ENCODE peak calls at places on chromosomes 16 and 17, in six cellular contexts. C, M, V, L, E and R are unnamed samples. For H3K4me1, the result is how much of the 10 kb centered on the place peaks cover.

GRCh38 chr16:4714996-4715395 is 19.1 kb downstream of the ANKS3 start:
- DNase-seq in C (no peak), M (no peak), V (no peak), L (no peak), E (no peak), R (no peak)

GRCh38 chr16:54086791-54087190 is 199.8 kb downstream of the IRX3 start:
- DNase-seq in C (no peak), M (no peak), V (no peak), L (no peak), E (no peak), R (no peak)

GRCh38 chr17:5619088-5619740 is 34.9 kb upstream of the NLRP1 start:
- DNase-seq in C (no peak), M (peak), V (no peak), L (no peak), E (peak), R (no peak)

GRCh38 chr16:46822270-46822669 is 8.7 kb downstream of the C16orf87 start:
- DNase-seq in C (no peak), M (no peak), V (no peak), L (no peak), E (peak), R (peak)

GRCh38 chr17:57138956-57139576 is 54.0 kb downstream of the AKAP1 start:
- DNase-seq in C (peak), M (no peak), V (no peak), L (no peak), E (no peak), R (peak)

GRCh38 chr17:8326591-8327583 is 12.8 kb upstream of the ODF4 start:
- DNase-seq in C (no peak), M (no peak), V (no peak), L (peak), E (no peak), R (no peak)

GRCh38 chr16:20084624-20085226 is 11.0 kb upstream of the GPR139 start:
- DNase-seq in C (peak), M (peak), V (peak), L (no peak), E (no peak), R (no peak)

GRCh38 chr17:83122834-83123233 is 43.4 kb downstream of the METRNL start:
- DNase-seq in C (peak), M (no peak), V (no peak), L (no peak), E (no peak), R (no peak)

GRCh38 chr17:72421128-72422092 is 300.6 kb downstream of the SOX9 start:
- DNase-seq in C (peak), M (no peak), V (peak), L (no peak), E (peak), R (peak)

GRCh38 chr17:69060835-69061234 is at the start of gene ABCA9:
- DNase-seq in C (no peak), M (no peak), V (no peak), L (no peak), E (no peak), R (peak)

GRCh38 chr16:10878328-10878643 is 1.3 kb downstream of the CIITA start:
- DNase-seq in C (no peak), M (no peak), V (no peak), L (no peak), E (no peak), R (no peak)
- H3K4me1 ChIP-seq in C (under half), M (under half), V (under half), L (under half), E (under half), R (under half)

GRCh38 chr16:1144476-1145382 is 8.2 kb upstream of the CACNA1H start:
- DNase-seq in C (no peak), M (no peak), V (no peak), L (no peak), E (no peak), R (no peak)
- TF ChIP-seq SMC3 in C (no peak), M (no peak), V (no peak), L (no peak), E (no peak), R (no peak)

GRCh38 chr16:85002643-85003042 is 8.7 kb downstream of the ZDHHC7 start:
- DNase-seq in C (no peak), M (no peak), V (no peak), L (no peak), E (no peak), R (no peak)

GRCh38 chr16:85002099-85002541 is 9.2 kb downstream of the ZDHHC7 start:
- DNase-seq in C (no peak), M (no peak), V (peak), L (no peak), E (no peak), R (no peak)

GRCh38 chr16:84996365-84996764 is 15.0 kb downstream of the ZDHHC7 start:
- DNase-seq in C (no peak), M (no peak), V (no peak), L (no peak), E (no peak), R (no peak)

GRCh38 chr16:84999857-85000480 is 11.4 kb downstream of the ZDHHC7 start:
- DNase-seq in C (no peak), M (no peak), V (no peak), L (no peak), E (no peak), R (no peak)

DNA sequence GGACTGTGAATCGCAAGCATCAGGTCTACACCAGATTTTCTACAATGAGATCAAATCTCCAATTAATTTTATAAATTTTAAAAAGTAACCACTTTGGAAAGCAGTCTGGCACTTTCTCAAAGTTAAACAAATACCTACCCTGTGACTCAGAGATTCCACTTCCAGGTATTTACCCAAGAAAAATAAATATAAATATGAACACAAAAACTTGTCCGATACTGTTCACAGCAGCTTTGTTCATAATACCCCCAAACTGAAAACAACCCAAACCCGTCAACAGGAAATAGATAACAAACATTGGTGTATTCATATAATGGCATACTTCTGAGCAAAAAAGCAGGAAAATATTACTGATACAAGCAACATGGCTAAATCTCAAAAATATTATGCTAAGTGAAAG is 12.1 kb downstream of the ZDHHC7 start:
- DNase-seq in C (peak), M (no peak), V (peak), L (no peak), E (no peak), R (peak)
- H3K4me1 ChIP-seq in C (half or more), M (under half), V (half or more), L (under half), E (under half), R (half or more)

GRCh38 chr16:23959801-23960072 is 124.0 kb downstream of the PRKCB start:
- DNase-seq in C (no peak), M (no peak), V (no peak), L (no peak), E (no peak), R (no peak)
- TF ChIP-seq SMC3 in C (no peak), M (no peak), V (no peak), L (no peak), E (no peak), R (no peak)

GRCh38 chr17:48591435-48592077 is 1.5 kb upstream of the HOXB3 start:
- DNase-seq in C (no peak), M (no peak), V (no peak), L (no peak), E (no peak), R (peak)

GRCh38 chr17:48592592-48592991 is 987 bp downstream of the HOXB5 start:
- DNase-seq in C (no peak), M (no peak), V (no peak), L (no peak), E (no peak), R (peak)

GRCh38 chr17:48593126-48593829 is at the start of gene HOXB5:
- DNase-seq in C (no peak), M (no peak), V (no peak), L (no peak), E (no peak), R (peak)

GRCh38 chr17:48590603-48591161 is 641 bp upstream of the HOXB3 start:
- DNase-seq in C (no peak), M (no peak), V (no peak), L (no peak), E (no peak), R (peak)

GRCh38 chr17:48592097-48592496 is 1.5 kb downstream of the HOXB5 start:
- DNase-seq in C (no peak), M (no peak), V (no peak), L (no peak), E (no peak), R (peak)
- H3K4me1 ChIP-seq in C (under half), M (under half), V (under half), L (under half), E (under half), R (under half)

DNA sequence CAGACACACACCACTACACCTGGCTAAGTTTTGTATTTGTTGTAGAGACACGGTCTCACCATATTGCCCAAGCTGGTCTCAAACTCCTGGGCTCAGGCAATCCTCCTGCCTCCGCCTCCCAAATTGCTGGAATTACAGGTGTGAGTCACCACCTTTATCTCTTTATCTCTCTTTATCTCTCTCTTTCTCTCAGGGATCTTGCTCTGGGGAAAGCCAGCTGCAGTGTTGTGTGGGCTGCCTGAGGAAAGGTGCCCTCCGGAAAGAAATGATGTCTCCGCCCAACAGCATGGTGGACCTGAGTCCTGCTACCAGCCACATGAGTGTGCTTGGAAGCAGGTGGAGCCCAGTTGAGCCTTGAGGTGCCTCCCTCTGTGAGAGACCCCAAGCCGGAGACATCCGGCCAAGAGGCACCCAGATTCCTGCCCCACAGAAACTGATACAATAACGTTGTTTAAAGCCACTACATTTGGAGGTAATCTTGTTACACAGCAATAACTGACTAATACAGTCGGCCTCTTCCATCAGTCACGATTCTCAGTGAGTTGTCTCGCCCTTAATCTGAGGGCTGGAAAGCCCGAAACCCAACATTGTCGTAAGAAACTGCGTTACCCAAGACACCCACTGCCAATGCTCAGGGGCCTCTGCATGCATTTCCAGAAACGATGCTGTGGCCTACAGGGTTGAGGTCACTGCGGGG is 68.0 kb upstream of the RPH3AL start:
- DNase-seq in C (no peak), M (no peak), V (no peak), L (no peak), E (no peak), R (no peak)
- TF ChIP-seq SMC3 in C (no peak), M (no peak), V (no peak), L (no peak), E (no peak), R (no peak)

GRCh38 chr17:2955931-2956582 is 107.3 kb downstream of the OR1D5 start:
- DNase-seq in C (no peak), M (no peak), V (no peak), L (no peak), E (no peak), R (no peak)
- H3K4me1 ChIP-seq in C (half or more), M (under half), V (half or more), L (half or more), E (under half), R (under half)

DNA sequence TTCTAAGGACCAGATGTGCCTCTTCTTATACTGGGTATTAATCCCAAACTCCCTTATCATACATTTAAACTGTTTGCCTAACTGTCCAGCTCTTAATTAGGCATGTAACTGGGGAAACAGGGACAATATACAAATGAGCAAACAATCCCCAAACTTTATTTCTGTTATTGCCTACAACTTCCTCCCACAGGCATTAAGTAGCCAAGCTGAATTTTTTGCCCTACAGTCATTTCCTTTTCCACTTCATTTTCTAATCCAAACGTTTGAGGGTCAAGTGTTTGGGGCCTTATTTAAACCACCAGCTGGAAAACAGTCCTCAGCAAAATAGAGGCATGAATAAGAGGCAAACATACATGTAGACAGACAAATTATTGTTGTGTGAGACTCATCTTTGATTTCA is 77.4 kb upstream of the CCL2 start:
- DNase-seq in C (no peak), M (no peak), V (no peak), L (no peak), E (no peak), R (peak)
- TF ChIP-seq SMC3 in C (no peak), M (no peak), V (no peak), L (no peak), E (no peak), R (no peak)